ENCODE peak calls at places on chromosomes 6 and 20, in six cellular contexts. E is body of pancreas, G is SK-N-SH, O is sigmoid colon, V is mammary epithelial cell, D is tibial nerve. L is an unnamed sample.

GRCh38 chr6:107045733-107046312 is 17.8 kb downstream of the MTRES1 start:
- DNase-seq in E (no peak), G (peak), O (no peak), V (no peak), D (no peak), L (no peak)

GRCh38 chr6:142523485-142523884 is 221.7 kb downstream of the ADGRG6 start:
- DNase-seq in E (no peak), G (no peak), O (no peak), V (no peak), D (no peak), L (no peak)

GRCh38 chr20:38452880-38453624 is 17.9 kb upstream of the SNHG17 start:
- DNase-seq in E (no peak), G (no peak), O (peak), V (no peak), D (no peak), L (no peak)

GRCh38 chr20:43949741-43950618 is 35.3 kb downstream of the TOX2 start:
- DNase-seq in E (peak), G (peak), O (no peak), V (no peak), D (no peak), L (no peak)

GRCh38 chr6:114108119-114109002 is 137.4 kb upstream of the HDAC2 start:
- DNase-seq in E (peak), G (peak), O (peak), V (peak), D (peak), L (peak)

GRCh38 chr6:8939615-8940014 is 504.3 kb upstream of the SLC35B3 start:
- DNase-seq in E (no peak), G (no peak), O (no peak), V (no peak), D (no peak), L (no peak)

GRCh38 chr6:85422996-85423395 is 26.9 kb upstream of the NT5E start:
- DNase-seq in E (no peak), G (no peak), O (no peak), V (no peak), D (no peak), L (no peak)

GRCh38 chr6:40791004-40791403 is 203.8 kb upstream of the LRFN2 start:
- DNase-seq in E (no peak), G (no peak), O (no peak), V (peak), D (no peak), L (no peak)

GRCh38 chr6:27866370-27867050 is 45.7 kb downstream of the OR2B2 start:
- DNase-seq in E (no peak), G (peak), O (no peak), V (peak), D (no peak), L (peak)

GRCh38 chr6:166470029-166470862 is 87.5 kb upstream of the MPC1 start:
- DNase-seq in E (no peak), G (no peak), O (no peak), V (no peak), D (no peak), L (no peak)

GRCh38 chr20:52484438-52484837 is 292.9 kb upstream of the ZFP64 start:
- DNase-seq in E (no peak), G (no peak), O (no peak), V (peak), D (no peak), L (peak)

GRCh38 chr20:31617432-31618104 is 12.5 kb downstream of the ID1 start:
- DNase-seq in E (no peak), G (no peak), O (no peak), V (no peak), D (no peak), L (no peak)

GRCh38 chr20:57930328-57930727 is 220.5 kb upstream of the PMEPA1 start:
- DNase-seq in E (no peak), G (peak), O (no peak), V (no peak), D (no peak), L (no peak)

GRCh38 chr6:38443750-38444149 is 196.0 kb downstream of the BTBD9 start:
- DNase-seq in E (no peak), G (peak), O (no peak), V (no peak), D (no peak), L (peak)

GRCh38 chr6:28537065-28537464 is 11.4 kb downstream of the GPX5 start:
- DNase-seq in E (no peak), G (peak), O (no peak), V (no peak), D (no peak), L (no peak)

GRCh38 chr6:144008501-144009245 is 614 bp upstream of the PLAGL1 start:
- DNase-seq in E (peak), G (no peak), O (no peak), V (no peak), D (no peak), L (no peak)

GRCh38 chr6:35051393-35051792 is 89.7 kb downstream of the TCP11 start:
- DNase-seq in E (no peak), G (no peak), O (no peak), V (no peak), D (no peak), L (no peak)

GRCh38 chr6:131004387-131004755 is 58.7 kb downstream of the EPB41L2 start:
- DNase-seq in E (no peak), G (no peak), O (no peak), V (no peak), D (no peak), L (no peak)

GRCh38 chr20:19081937-19082336 is 130.5 kb upstream of the SLC24A3 start:
- DNase-seq in E (no peak), G (no peak), O (no peak), V (no peak), D (no peak), L (no peak)

GRCh38 chr6:57127763-57128162 is 37.8 kb downstream of the ZNF451 start:
- DNase-seq in E (no peak), G (no peak), O (no peak), V (no peak), D (no peak), L (no peak)

GRCh38 chr20:63089051-63089907 is 82.5 kb upstream of the BHLHE23 start:
- DNase-seq in E (peak), G (peak), O (peak), V (peak), D (no peak), L (no peak)

GRCh38 chr6:36432151-36432633 is 10.5 kb downstream of the PXT1 start:
- DNase-seq in E (no peak), G (no peak), O (no peak), V (no peak), D (no peak), L (peak)

GRCh38 chr6:144351741-144352140 is 66.6 kb downstream of the UTRN start:
- DNase-seq in E (peak), G (no peak), O (no peak), V (no peak), D (no peak), L (no peak)

GRCh38 chr6:144714031-144714732 is 429.0 kb downstream of the UTRN start:
- DNase-seq in E (no peak), G (no peak), O (no peak), V (no peak), D (no peak), L (no peak)

GRCh38 chr6:134683783-134684765 is 265.8 kb downstream of the ALDH8A1 start:
- DNase-seq in E (no peak), G (no peak), O (no peak), V (peak), D (no peak), L (peak)

GRCh38 chr6:108277295-108277694 is 16.5 kb upstream of the SNX3 start:
- DNase-seq in E (no peak), G (no peak), O (no peak), V (no peak), D (no peak), L (no peak)

GRCh38 chr6:16804515-16805161 is 43.4 kb upstream of the ATXN1 start:
- DNase-seq in E (no peak), G (no peak), O (no peak), V (no peak), D (no peak), L (no peak)

GRCh38 chr6:63347599-63347998 is 27.8 kb upstream of the LGSN start:
- DNase-seq in E (no peak), G (no peak), O (no peak), V (peak), D (no peak), L (peak)

GRCh38 chr20:17615645-17616479 is 46.0 kb downstream of the DSTN start:
- DNase-seq in E (peak), G (peak), O (peak), V (no peak), D (no peak), L (no peak)

GRCh38 chr20:17618673-17619013 is 48.8 kb downstream of the DSTN start:
- DNase-seq in E (no peak), G (no peak), O (no peak), V (no peak), D (peak), L (no peak)

GRCh38 chr20:17616480-17617211 is 46.8 kb downstream of the DSTN start:
- DNase-seq in E (no peak), G (peak), O (peak), V (no peak), D (no peak), L (no peak)

GRCh38 chr20:17617868-17618672 is 48.2 kb downstream of the DSTN start:
- DNase-seq in E (peak), G (peak), O (peak), V (no peak), D (peak), L (no peak)

DNA sequence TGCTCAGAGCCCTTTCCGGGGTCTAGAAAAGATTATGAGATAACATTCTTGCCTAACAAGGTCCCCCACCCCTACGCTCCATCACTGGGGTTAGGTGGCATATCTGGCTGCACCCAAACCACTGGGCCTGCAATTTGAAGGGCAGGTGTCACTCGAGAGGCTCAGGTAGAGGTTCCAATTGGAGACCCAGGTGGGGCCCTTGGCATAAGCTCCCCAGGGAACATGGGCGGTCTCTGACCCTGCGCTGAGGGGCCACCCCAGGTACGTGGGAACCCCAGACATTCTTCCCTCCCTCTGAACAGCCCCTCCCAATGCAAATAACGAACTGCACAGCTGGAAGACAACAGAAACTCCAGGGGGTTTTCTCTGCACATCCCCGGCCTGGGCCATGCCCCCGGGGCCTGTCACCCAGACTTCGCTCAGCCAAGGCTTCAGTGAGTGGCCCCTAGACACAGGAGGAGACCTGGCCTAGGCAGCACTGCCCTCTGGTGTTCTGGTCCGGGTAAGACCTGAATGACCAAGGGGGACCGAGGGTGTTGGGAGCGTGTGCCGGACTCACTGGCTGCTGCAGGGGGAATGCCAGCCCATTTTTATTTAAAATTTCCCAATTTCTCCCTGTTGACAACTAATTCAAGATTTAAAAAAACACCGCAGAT is 47.5 kb downstream of the DSTN start:
- DNase-seq in E (peak), G (peak), O (peak), V (no peak), D (no peak), L (no peak)
- TF ChIP-seq CTCF in E (peak), G (peak), O (peak), V (peak), D (peak), L (peak)

DNA sequence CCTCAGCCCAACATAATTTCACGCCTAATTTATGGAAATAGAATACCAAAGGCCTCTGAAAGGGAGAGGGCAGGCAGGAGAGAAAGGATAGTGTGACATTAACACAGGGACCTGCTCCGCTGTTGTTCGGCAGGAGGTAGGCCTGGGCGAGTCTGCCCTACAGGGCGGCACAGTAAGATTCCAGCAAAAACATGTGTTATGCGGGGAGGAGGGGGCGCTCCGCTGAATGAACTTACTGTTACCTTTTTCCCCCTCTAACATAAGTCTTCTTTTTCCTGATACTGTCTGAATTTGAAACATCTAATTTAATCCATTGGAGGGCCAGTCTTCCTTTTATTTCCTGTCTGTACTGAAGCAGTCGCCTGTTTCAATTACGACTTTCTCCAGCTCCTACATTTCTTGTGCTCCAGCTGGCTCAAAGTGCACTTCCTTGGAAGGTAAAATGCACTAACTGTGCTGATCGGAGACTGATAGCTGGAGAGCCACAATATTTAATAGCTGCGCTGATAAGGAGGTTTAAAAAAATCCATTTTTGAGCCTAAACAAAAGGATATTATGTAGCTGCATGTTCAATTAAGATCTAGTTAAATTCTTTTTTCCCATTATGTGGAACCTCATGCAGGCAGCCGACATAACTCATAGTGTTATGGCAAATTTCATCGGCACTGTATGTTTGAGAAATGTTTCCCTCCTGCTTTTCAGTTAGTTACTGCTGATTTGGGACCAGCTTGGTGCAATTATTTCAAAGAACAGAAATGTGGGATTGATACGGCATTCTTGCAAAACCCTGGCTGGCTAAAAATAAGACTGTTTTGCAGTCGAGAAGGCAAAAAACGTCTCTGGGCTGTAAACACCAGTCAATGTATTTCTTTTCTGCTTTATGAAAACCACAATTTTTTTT is 193.0 kb downstream of the FOXC1 start:
- DNase-seq in E (peak), G (peak), O (no peak), V (no peak), D (no peak), L (no peak)
- TF ChIP-seq CTCF in E (no peak), G (peak), O (no peak), V (no peak), D (no peak), L (no peak)

DNA sequence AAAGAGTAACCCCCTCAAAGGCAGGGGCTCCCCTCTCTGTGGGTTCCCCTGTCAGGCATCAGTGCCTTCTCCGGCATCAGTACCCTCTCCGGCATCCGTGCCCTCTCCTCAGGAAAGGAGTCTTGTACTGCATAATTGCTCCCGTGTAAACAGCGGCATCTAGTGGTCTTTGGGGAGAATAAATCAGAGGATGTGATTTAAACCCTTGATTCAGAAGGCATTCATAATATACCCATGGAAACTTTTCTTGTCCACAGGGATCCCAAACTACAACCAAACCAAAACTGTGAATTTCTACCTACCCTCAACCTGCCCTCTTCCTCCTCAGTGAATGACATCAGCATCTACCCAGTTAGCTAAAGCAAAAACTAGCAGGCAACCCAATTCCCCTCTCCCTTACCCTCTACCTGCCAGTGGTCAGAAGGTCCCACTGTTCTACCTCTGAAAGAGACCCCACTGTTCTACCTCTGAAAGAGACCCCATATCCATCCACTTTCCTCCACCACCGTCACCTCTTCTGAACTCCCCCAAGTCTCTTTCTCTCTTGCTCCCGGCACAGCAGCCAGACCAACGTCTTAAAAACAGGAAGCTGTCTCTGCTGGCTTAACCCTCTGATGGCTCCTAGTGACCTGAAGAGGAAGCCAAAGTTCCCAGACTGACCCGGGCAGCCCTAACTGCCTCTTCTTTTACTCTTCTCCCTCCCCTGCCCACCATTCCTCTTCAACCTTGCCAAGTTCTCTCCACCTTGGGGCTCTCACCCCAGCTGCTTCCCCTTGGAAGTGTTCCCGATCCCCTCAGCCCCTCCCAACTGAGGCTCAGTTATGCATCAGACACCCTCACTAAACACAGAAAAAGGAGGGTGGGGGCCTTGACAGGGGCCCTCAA is 27.2 kb downstream of the UBE2V1 start:
- DNase-seq in E (peak), G (peak), O (no peak), V (peak), D (no peak), L (peak)
- TF ChIP-seq CTCF in E (peak), G (peak), O (peak), V (peak), D (peak), L (peak)

GRCh38 chr6:320351-321157 is 28.3 kb downstream of the DUSP22 start:
- DNase-seq in E (no peak), G (no peak), O (peak), V (no peak), D (no peak), L (no peak)

GRCh38 chr6:321158-321438 is 28.8 kb downstream of the DUSP22 start:
- DNase-seq in E (no peak), G (no peak), O (peak), V (no peak), D (no peak), L (no peak)

GRCh38 chr6:322940-323729 is 30.8 kb downstream of the DUSP22 start:
- DNase-seq in E (no peak), G (no peak), O (peak), V (no peak), D (no peak), L (no peak)

GRCh38 chr6:323730-324088 is 31.4 kb downstream of the DUSP22 start:
- DNase-seq in E (no peak), G (no peak), O (peak), V (no peak), D (peak), L (no peak)

DNA sequence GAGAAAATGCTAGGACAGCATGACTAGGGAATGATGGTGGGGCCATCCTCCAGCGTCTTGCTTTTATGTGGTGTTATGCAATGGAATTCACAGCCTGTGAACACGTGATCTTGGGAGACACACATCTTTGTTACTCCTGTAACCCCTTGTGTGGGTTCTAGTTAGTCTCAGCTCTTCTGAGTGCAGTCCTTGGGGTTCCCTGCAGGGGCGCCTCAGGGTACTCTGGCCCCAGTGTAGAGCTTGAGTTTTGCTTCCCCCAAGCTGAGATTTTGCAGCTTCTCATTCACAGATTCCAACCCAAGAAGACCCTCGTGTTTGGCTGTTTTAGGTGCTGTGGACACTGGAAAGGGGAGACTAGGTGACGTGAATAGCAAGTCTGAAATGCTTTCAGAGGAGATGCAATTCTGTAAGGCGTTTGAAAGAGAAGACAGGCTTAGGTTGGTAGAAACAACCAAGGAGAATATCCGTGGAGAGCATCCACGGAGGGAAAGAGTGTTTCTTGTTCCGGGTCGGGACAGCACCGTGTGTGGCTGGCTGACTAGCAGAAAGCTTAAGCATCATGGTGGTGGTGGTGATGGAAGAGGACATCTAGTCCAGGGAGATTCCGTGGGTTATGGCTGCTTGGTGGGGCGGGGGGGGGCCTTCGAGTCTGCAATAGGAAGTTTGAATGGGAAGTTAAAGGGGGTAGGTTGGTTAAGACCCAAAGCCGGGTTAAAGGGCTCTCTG is 30.1 kb downstream of the DUSP22 start:
- DNase-seq in E (no peak), G (no peak), O (peak), V (no peak), D (no peak), L (no peak)
- TF ChIP-seq CTCF in E (no peak), G (peak), O (no peak), V (no peak), D (no peak), L (peak)

DNA sequence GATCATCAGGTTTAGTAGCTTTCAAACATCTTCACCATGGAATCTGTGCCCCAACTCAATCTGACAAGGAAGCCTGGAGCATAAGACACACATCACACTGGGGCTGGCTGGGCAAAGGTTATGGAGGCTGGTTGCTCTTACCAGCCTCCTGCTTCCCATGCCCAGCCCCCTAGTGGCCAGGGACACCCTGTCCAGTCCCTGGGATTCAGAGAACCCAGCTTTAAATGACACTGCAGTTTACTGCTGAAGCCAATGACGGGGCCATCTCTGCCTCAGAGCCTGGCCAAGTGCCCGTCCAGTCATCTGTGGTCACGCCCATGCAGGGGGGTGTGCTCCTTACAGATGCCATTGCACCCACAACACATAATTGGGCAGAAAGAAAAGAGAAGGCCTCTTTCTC is 272.9 kb downstream of the SMOC2 start:
- DNase-seq in E (peak), G (peak), O (no peak), V (no peak), D (no peak), L (no peak)
- TF ChIP-seq CTCF in E (peak), G (no peak), O (no peak), V (no peak), D (no peak), L (peak)

L was measured in HFFc6.